ENCODE peak calls at places on chromosomes 12 and 14, in nine cellular contexts. One of them, this sample, is unnamed. For H3K4me1, the result is how much of the 10 kb centered on the place peaks cover.

GRCh38 chr12:6238875-6239274 is 38.7 kb downstream of the CD9 start:
- DNase-seq in GM12878: no peak
- DNase-seq in BE2C: no peak
- DNase-seq in mammary epithelial cell: no peak
- DNase-seq in H9: no peak
- DNase-seq in CD8-positive, alpha-beta T cell: no peak
- DNase-seq in heart right ventricle: no peak
- DNase-seq in upper lobe of right lung: peak
- DNase-seq in left ventricle myocardium inferior: no peak
- DNase-seq in this sample: no peak

GRCh38 chr12:68048648-68049297 is 59.5 kb downstream of the IFNG-AS1 start:
- DNase-seq in GM12878: no peak
- DNase-seq in BE2C: no peak
- DNase-seq in mammary epithelial cell: no peak
- DNase-seq in H9: no peak
- DNase-seq in CD8-positive, alpha-beta T cell: no peak
- DNase-seq in heart right ventricle: no peak
- DNase-seq in upper lobe of right lung: no peak
- DNase-seq in left ventricle myocardium inferior: no peak
- DNase-seq in this sample: no peak

GRCh38 chr12:105741786-105742566 is 396.8 kb downstream of the NUAK1 start:
- DNase-seq in GM12878: no peak
- DNase-seq in BE2C: peak
- DNase-seq in mammary epithelial cell: peak
- DNase-seq in H9: no peak
- DNase-seq in CD8-positive, alpha-beta T cell: no peak
- DNase-seq in heart right ventricle: peak
- DNase-seq in upper lobe of right lung: no peak
- DNase-seq in left ventricle myocardium inferior: peak
- DNase-seq in this sample: peak

GRCh38 chr14:74595006-74595735 is 16.9 kb downstream of the LTBP2 start:
- DNase-seq in GM12878: no peak
- DNase-seq in BE2C: peak
- DNase-seq in mammary epithelial cell: no peak
- DNase-seq in H9: no peak
- DNase-seq in CD8-positive, alpha-beta T cell: no peak
- DNase-seq in heart right ventricle: peak
- DNase-seq in upper lobe of right lung: no peak
- DNase-seq in left ventricle myocardium inferior: peak
- DNase-seq in this sample: no peak

GRCh38 chr14:77051101-77051500 is 22.6 kb upstream of the IRF2BPL start:
- DNase-seq in GM12878: no peak
- DNase-seq in BE2C: peak
- DNase-seq in mammary epithelial cell: no peak
- DNase-seq in H9: no peak
- DNase-seq in CD8-positive, alpha-beta T cell: no peak
- DNase-seq in heart right ventricle: peak
- DNase-seq in upper lobe of right lung: peak
- DNase-seq in left ventricle myocardium inferior: peak
- DNase-seq in this sample: peak

GRCh38 chr14:102799684-102800562 is 22.7 kb downstream of the TRAF3 start:
- DNase-seq in GM12878: no peak
- DNase-seq in BE2C: no peak
- DNase-seq in mammary epithelial cell: no peak
- DNase-seq in H9: no peak
- DNase-seq in CD8-positive, alpha-beta T cell: no peak
- DNase-seq in heart right ventricle: no peak
- DNase-seq in upper lobe of right lung: no peak
- DNase-seq in left ventricle myocardium inferior: no peak
- DNase-seq in this sample: no peak

GRCh38 chr14:75277000-75277795 is 1.4 kb upstream of the FOS start:
- DNase-seq in GM12878: no peak
- DNase-seq in BE2C: peak
- DNase-seq in mammary epithelial cell: peak
- DNase-seq in H9: peak
- DNase-seq in CD8-positive, alpha-beta T cell: peak
- DNase-seq in heart right ventricle: peak
- DNase-seq in upper lobe of right lung: peak
- DNase-seq in left ventricle myocardium inferior: peak
- DNase-seq in this sample: peak

GRCh38 chr14:50311337-50311973 is 574 bp downstream of the L2HGDH start:
- DNase-seq in GM12878: no peak
- DNase-seq in BE2C: no peak
- DNase-seq in mammary epithelial cell: no peak
- DNase-seq in H9: no peak
- DNase-seq in CD8-positive, alpha-beta T cell: no peak
- DNase-seq in heart right ventricle: no peak
- DNase-seq in upper lobe of right lung: no peak
- DNase-seq in left ventricle myocardium inferior: no peak
- DNase-seq in this sample: no peak

GRCh38 chr12:101703487-101703886 is 6.0 kb downstream of the CHPT1 start:
- DNase-seq in GM12878: no peak
- DNase-seq in BE2C: no peak
- DNase-seq in mammary epithelial cell: no peak
- DNase-seq in H9: no peak
- DNase-seq in CD8-positive, alpha-beta T cell: no peak
- DNase-seq in heart right ventricle: no peak
- DNase-seq in upper lobe of right lung: no peak
- DNase-seq in left ventricle myocardium inferior: no peak
- DNase-seq in this sample: no peak

DNA sequence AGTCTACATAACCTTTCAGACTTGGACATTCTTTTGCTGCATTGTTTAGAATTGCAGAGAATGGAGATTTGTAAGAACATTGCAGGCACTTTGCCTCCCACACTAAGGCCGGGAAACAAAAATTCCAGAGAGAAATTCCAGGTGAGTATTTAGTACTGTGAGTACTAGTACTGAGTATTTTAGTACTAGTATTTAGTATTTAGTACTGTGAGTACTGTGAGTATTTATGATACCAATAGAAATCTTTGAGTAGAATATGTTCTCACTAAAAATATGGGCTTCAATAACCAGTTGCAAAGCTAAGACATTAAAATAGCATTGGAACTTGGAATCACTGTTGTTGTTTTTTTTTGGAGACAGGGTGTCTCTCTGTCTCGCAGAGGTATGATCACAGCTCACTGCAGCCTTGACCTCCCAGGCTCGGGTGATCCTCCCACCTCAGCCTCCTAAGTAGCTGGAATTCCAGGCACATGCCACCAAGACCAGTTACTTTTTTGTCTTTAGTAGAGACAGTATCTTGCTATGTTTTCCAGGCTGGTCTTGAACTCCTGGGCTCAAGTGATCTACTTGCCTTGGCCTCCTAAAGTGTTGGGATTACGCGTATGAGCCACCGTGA is 5.3 kb upstream of the HAUS4 start:
- DNase-seq in GM12878: no peak
- DNase-seq in BE2C: no peak
- DNase-seq in mammary epithelial cell: no peak
- DNase-seq in H9: no peak
- DNase-seq in CD8-positive, alpha-beta T cell: no peak
- DNase-seq in heart right ventricle: no peak
- DNase-seq in upper lobe of right lung: no peak
- DNase-seq in left ventricle myocardium inferior: no peak
- DNase-seq in this sample: no peak
- H3K4me1 ChIP-seq in GM12878: under half
- H3K4me1 ChIP-seq in BE2C: under half
- H3K4me1 ChIP-seq in mammary epithelial cell: under half
- H3K4me1 ChIP-seq in H9: under half
- H3K4me1 ChIP-seq in CD8-positive, alpha-beta T cell: under half
- H3K4me1 ChIP-seq in heart right ventricle: under half
- H3K4me1 ChIP-seq in upper lobe of right lung: under half
- H3K4me1 ChIP-seq in left ventricle myocardium inferior: under half
- H3K4me1 ChIP-seq in this sample: under half

GRCh38 chr12:57173089-57173488 is 25.7 kb upstream of the LRP1-AS start:
- DNase-seq in GM12878: no peak
- DNase-seq in BE2C: peak
- DNase-seq in mammary epithelial cell: no peak
- DNase-seq in H9: peak
- DNase-seq in CD8-positive, alpha-beta T cell: no peak
- DNase-seq in heart right ventricle: no peak
- DNase-seq in upper lobe of right lung: no peak
- DNase-seq in left ventricle myocardium inferior: no peak
- DNase-seq in this sample: no peak
- TF ChIP-seq CTCF in GM12878: peak
- TF ChIP-seq CTCF in BE2C: peak
- TF ChIP-seq CTCF in mammary epithelial cell: peak
- TF ChIP-seq CTCF in H9: peak
- TF ChIP-seq CTCF in CD8-positive, alpha-beta T cell: peak
- TF ChIP-seq CTCF in heart right ventricle: peak
- TF ChIP-seq CTCF in upper lobe of right lung: peak
- TF ChIP-seq CTCF in left ventricle myocardium inferior: peak
- TF ChIP-seq CTCF in this sample: peak

GRCh38 chr12:52084491-52085231 is 5.2 kb downstream of the SMIM41 start:
- DNase-seq in GM12878: no peak
- DNase-seq in BE2C: no peak
- DNase-seq in mammary epithelial cell: no peak
- DNase-seq in H9: no peak
- DNase-seq in CD8-positive, alpha-beta T cell: no peak
- DNase-seq in heart right ventricle: no peak
- DNase-seq in upper lobe of right lung: peak
- DNase-seq in left ventricle myocardium inferior: no peak
- DNase-seq in this sample: no peak
- H3K4me1 ChIP-seq in GM12878: under half
- H3K4me1 ChIP-seq in BE2C: under half
- H3K4me1 ChIP-seq in mammary epithelial cell: under half
- H3K4me1 ChIP-seq in H9: under half
- H3K4me1 ChIP-seq in CD8-positive, alpha-beta T cell: under half
- H3K4me1 ChIP-seq in heart right ventricle: under half
- H3K4me1 ChIP-seq in upper lobe of right lung: under half
- H3K4me1 ChIP-seq in left ventricle myocardium inferior: under half
- H3K4me1 ChIP-seq in this sample: under half

GRCh38 chr14:21913759-21914158 is 240.1 kb upstream of the OR4E1 start:
- DNase-seq in GM12878: peak
- DNase-seq in BE2C: peak
- DNase-seq in mammary epithelial cell: peak
- DNase-seq in H9: peak
- DNase-seq in CD8-positive, alpha-beta T cell: peak
- DNase-seq in heart right ventricle: peak
- DNase-seq in upper lobe of right lung: no peak
- DNase-seq in left ventricle myocardium inferior: no peak
- DNase-seq in this sample: no peak
- TF ChIP-seq CTCF in GM12878: peak
- TF ChIP-seq CTCF in BE2C: peak
- TF ChIP-seq CTCF in mammary epithelial cell: peak
- TF ChIP-seq CTCF in H9: peak
- TF ChIP-seq CTCF in CD8-positive, alpha-beta T cell: peak
- TF ChIP-seq CTCF in heart right ventricle: peak
- TF ChIP-seq CTCF in upper lobe of right lung: peak
- TF ChIP-seq CTCF in left ventricle myocardium inferior: peak
- TF ChIP-seq CTCF in this sample: peak

DNA sequence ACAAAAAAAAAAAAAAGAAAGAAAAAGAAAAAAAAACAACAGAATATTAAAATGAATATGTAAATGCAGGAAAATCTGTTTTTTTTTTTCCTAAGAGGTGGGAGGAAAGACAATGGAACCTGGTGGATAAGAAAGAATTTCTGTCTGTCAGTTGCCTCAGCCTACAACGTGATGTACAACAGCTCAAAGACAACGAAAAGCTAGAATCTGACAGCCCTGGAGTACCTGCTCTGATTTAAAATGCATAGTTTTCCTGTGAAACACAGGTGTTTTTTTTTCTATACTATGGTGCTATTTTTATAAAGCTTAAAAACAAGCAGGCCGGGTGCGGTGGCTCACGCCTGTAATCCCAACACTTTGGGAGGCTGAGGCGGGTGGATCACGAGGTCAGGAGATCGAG is 30.0 kb upstream of the ULK1 start:
- DNase-seq in GM12878: no peak
- DNase-seq in BE2C: no peak
- DNase-seq in mammary epithelial cell: no peak
- DNase-seq in H9: no peak
- DNase-seq in CD8-positive, alpha-beta T cell: no peak
- DNase-seq in heart right ventricle: no peak
- DNase-seq in upper lobe of right lung: no peak
- DNase-seq in left ventricle myocardium inferior: no peak
- DNase-seq in this sample: no peak
- H3K4me1 ChIP-seq in GM12878: under half
- H3K4me1 ChIP-seq in BE2C: under half
- H3K4me1 ChIP-seq in mammary epithelial cell: under half
- H3K4me1 ChIP-seq in H9: under half
- H3K4me1 ChIP-seq in CD8-positive, alpha-beta T cell: under half
- H3K4me1 ChIP-seq in heart right ventricle: under half
- H3K4me1 ChIP-seq in upper lobe of right lung: under half
- H3K4me1 ChIP-seq in left ventricle myocardium inferior: under half
- H3K4me1 ChIP-seq in this sample: under half

GRCh38 chr14:93691042-93691780 is 97.1 kb downstream of the PRIMA1 start:
- DNase-seq in GM12878: no peak
- DNase-seq in BE2C: no peak
- DNase-seq in mammary epithelial cell: no peak
- DNase-seq in H9: no peak
- DNase-seq in CD8-positive, alpha-beta T cell: no peak
- DNase-seq in heart right ventricle: no peak
- DNase-seq in upper lobe of right lung: no peak
- DNase-seq in left ventricle myocardium inferior: no peak
- DNase-seq in this sample: no peak
- TF ChIP-seq CTCF in GM12878: no peak
- TF ChIP-seq CTCF in BE2C: peak
- TF ChIP-seq CTCF in mammary epithelial cell: no peak
- TF ChIP-seq CTCF in H9: peak
- TF ChIP-seq CTCF in CD8-positive, alpha-beta T cell: no peak
- TF ChIP-seq CTCF in heart right ventricle: no peak
- TF ChIP-seq CTCF in upper lobe of right lung: no peak
- TF ChIP-seq CTCF in left ventricle myocardium inferior: no peak
- TF ChIP-seq CTCF in this sample: no peak

This sample was measured in thoracic aorta.